ENCODE peak calls at places on chromosomes 7 and 10, in seven cellular contexts. P, W, L, Z, I, E and V are unnamed samples.

GRCh38 chr10:15642095-15642494 is 77.6 kb downstream of the ITGA8 start:
- DNase-seq in Z (peak; percentile 11), E (no peak), I (no peak), L (peak; percentile 23), W (no peak), P (no peak), V (no peak)

GRCh38 chr7:143373255-143373794 is 7.8 kb upstream of the ZYX start:
- DNase-seq in I (no peak), W (no peak), E (no peak), P (no peak), Z (no peak), L (no peak), V (no peak)

GRCh38 chr7:75980865-75981449 is 13.4 kb downstream of the TMEM120A start:
- DNase-seq in Z (no peak), P (no peak), W (no peak), I (no peak), L (no peak), E (no peak), V (no peak)

GRCh38 chr7:66352071-66352470 is 146.9 kb downstream of the TPST1 start:
- DNase-seq in P (peak; percentile 18), I (no peak), Z (no peak), W (no peak), L (no peak), E (no peak), V (peak; percentile 26)

GRCh38 chr7:27032843-27033242 is 63.0 kb downstream of the HOXA1 start:
- DNase-seq in I (no peak), L (peak; percentile 47), P (no peak), W (no peak), Z (peak; percentile 13), E (no peak), V (peak; percentile 46)

GRCh38 chr10:25753776-25754175 is 180.3 kb upstream of the MYO3A start:
- DNase-seq in Z (no peak), L (peak; percentile 81), W (no peak), E (no peak), P (no peak), I (no peak), V (peak; percentile 68)

GRCh38 chr7:22197376-22197775 is 159.6 kb downstream of the RAPGEF5 start:
- DNase-seq in L (no peak), Z (no peak), W (no peak), P (no peak), E (no peak), I (no peak), V (no peak)

GRCh38 chr10:132392811-132393694 is 3.9 kb upstream of the PWWP2B start:
- DNase-seq in L (peak; percentile 40), Z (peak; percentile 47), W (no peak), E (no peak), I (no peak), P (peak; percentile 5), V (no peak)

GRCh38 chr7:22662031-22662430 is 65.0 kb upstream of the IL6 start:
- DNase-seq in E (no peak), I (no peak), Z (peak; percentile 43), W (no peak), P (no peak), L (no peak), V (no peak)

GRCh38 chr10:50437248-50437647 is 185.9 kb upstream of the ASAH2 start:
- DNase-seq in Z (no peak), I (no peak), W (no peak), P (no peak), E (no peak), L (no peak), V (no peak)

GRCh38 chr7:45976485-45976856 is 55.4 kb upstream of the IGFBP3 start:
- DNase-seq in Z (no peak), P (no peak), I (no peak), L (no peak), W (peak; percentile 29), E (no peak), V (no peak)

GRCh38 chr7:79453558-79454324 is at the start of gene MAGI2:
- DNase-seq in W (no peak), L (peak; percentile 82), Z (peak; percentile 84), I (peak; percentile 39), E (peak; percentile 88), P (peak; percentile 63), V (peak; percentile 78)

GRCh38 chr7:80960228-80960627 is 41.4 kb upstream of the SEMA3C start:
- DNase-seq in W (no peak), P (no peak), L (peak; percentile 32), E (no peak), I (no peak), Z (no peak), V (no peak)

DNA sequence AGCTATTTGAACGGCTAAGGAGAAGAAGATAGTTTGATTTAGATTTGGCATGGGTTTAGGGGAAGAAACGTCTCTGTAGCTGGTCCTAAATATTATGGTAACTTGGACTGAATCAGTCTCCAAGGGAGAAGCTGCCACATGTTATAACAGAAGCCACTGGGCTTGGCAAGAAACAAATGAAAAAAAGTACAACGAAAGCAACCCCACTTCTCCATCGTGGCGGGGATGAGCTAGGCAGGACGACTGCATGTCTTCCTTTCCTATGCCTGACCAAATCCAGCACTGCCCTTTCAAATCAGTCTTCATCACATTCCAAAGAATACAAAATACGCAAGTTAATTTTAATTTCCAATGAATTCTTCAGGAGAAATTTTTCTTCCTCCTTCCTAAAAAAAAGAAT is 196.7 kb upstream of the KLF14 start:
- DNase-seq in I (no peak), P (no peak), W (no peak), Z (no peak), L (no peak), E (no peak), V (no peak)
- H3K4me1 ChIP-seq in I (peaks cover 78% of the 10 kb centered on the region), P (peaks cover 12% of the 10 kb centered on the region), W (no peaks in the 10 kb centered on the region), Z (peaks cover 13% of the 10 kb centered on the region), L (peaks cover 12% of the 10 kb centered on the region), E (no peaks in the 10 kb centered on the region), V (no peaks in the 10 kb centered on the region)

GRCh38 chr7:2220506-2220905 is 12.2 kb downstream of the MAD1L1 start:
- DNase-seq in P (no peak), I (no peak), W (no peak), E (no peak), L (no peak), Z (no peak), V (no peak)

GRCh38 chr7:2219606-2220005 is 13.1 kb downstream of the MAD1L1 start:
- DNase-seq in W (no peak), Z (no peak), I (no peak), L (no peak), E (no peak), P (no peak), V (no peak)

GRCh38 chr7:2220954-2221353 is 11.8 kb downstream of the MAD1L1 start:
- DNase-seq in Z (no peak), P (no peak), E (no peak), I (no peak), L (no peak), W (no peak), V (no peak)

GRCh38 chr7:2219136-2219535 is 13.6 kb downstream of the MAD1L1 start:
- DNase-seq in W (no peak), L (no peak), E (no peak), I (no peak), Z (no peak), P (no peak), V (no peak)

DNA sequence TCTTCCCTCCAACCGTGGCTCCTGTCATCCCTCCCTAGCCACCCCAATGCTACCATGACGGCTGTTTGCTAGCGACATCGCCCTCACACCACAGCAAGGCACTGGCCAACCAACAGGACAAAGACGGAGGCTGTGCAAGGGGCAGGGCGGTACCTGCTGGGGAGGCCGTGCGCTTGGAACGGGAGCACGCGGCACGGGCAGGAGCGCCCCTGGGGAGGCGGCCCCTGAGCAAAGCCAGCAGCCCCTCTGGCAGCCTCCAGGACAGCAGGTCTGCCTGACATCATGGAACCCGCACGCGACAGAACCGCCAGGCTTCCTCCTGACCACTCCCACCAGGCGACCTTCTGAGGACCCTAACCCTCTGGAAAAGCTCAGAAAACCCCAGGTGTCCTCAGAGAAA is 12.7 kb downstream of the MAD1L1 start:
- DNase-seq in L (no peak), E (no peak), W (no peak), Z (no peak), I (no peak), P (no peak), V (no peak)
- H3K27ac ChIP-seq in L (no peak overlapping the region), E (no peak overlapping the region), W (no peak overlapping the region), Z (no peak overlapping the region), I (no peak overlapping the region), P (no peak overlapping the region), V (no peak overlapping the region)

DNA sequence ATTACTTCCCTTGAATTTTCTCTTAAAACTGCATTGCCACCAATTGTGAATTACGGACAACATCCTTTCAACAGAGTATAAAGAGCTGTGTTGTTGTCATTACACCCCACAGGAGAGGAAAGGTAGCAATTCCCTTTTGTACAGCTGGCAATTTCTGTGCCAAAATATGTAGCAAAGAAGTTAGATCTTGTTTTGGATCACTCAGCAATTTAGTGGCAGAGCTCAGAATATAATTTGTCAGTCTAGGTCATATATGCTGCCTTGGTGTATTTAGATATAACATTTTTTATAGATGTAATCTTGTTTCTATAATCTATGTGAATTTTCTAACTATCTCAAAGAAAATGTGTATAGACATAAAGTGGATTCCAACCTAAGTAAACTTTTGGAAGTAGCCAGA is 38.8 kb downstream of the NRBF2 start:
- DNase-seq in E (no peak), L (no peak), Z (no peak), P (no peak), W (no peak), I (no peak), V (no peak)
- H3K36me3 ChIP-seq in E (peaks cover 16% of the 10 kb centered on the region), L (peaks cover 2% of the 10 kb centered on the region), Z (peaks cover 13% of the 10 kb centered on the region), P (peaks cover 14% of the 10 kb centered on the region), W (peaks cover 47% of the 10 kb centered on the region), I (peaks cover 25% of the 10 kb centered on the region), V (peaks cover 49% of the 10 kb centered on the region)

DNA sequence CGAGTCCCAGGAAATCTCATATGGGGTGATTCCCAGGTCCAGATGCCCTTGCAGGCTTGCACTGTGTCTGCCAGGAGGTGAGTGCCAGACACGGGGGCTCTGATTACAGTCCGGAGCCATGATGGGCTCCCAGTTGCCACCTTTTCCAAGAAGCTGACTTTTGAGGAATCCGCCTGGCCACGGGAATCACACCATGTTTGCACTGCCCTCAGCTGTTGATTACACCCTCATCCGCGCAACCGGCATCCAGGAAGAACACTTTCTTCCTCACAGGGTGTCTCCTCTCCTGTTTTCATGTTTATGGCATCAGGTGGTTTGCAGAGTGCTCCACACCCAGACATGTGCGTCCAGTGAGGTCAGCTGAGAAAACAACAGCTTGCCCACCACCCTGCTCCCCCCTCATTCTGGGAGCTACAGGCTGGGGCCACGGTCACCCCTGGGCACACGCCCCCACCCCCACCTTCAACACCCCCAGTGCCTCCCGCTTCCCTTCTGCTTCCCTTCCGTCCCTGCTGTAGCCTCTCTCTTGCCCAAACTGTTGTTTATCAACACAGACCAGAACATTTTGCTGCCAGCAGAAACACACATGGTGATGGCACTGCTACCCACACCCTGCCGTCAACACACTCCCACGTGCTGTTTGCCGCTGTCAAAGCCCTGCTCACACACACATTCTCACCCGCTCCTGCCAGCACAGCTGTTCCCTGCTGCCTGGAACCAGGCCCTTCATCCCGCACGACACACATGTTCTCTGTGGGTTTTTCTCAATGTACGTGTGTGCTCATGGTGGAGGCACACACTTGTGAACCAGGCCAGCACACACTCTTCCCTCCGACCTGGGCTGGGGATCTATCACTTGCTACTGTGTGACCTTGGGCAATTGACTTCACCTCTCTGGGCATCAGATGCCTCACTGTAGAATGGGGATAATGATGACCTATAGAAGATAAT is 35.8 kb downstream of the DDIT4 start:
- DNase-seq in E (no peak), Z (peak; percentile 38), W (no peak), L (no peak), P (peak; percentile 74), I (no peak), V (peak; percentile 85)
- H3K4me1 ChIP-seq in E (peaks cover 5% of the 10 kb centered on the region), Z (peaks cover 15% of the 10 kb centered on the region), W (peaks cover 7% of the 10 kb centered on the region), L (peaks cover 25% of the 10 kb centered on the region), P (peaks cover 29% of the 10 kb centered on the region), I (peaks cover 53% of the 10 kb centered on the region), V (peaks cover 7% of the 10 kb centered on the region)

GRCh38 chr10:59336632-59337031 is 25.7 kb downstream of the FAM13C start:
- DNase-seq in E (no peak), W (no peak), Z (peak; percentile 74), P (no peak), L (peak; percentile 86), I (no peak), V (peak; percentile 52)
- H3K27ac ChIP-seq in E (no peak overlapping the region), W (no peak overlapping the region), Z (peak overlapping the region; percentile 94), P (peak overlapping the region; percentile 66), L (peak overlapping the region; percentile 26), I (no peak overlapping the region), V (peak overlapping the region; percentile 72)